ENCODE peak calls at places on chromosome 1, in eight cellular contexts. One of them, this sample, is unnamed. For H3K4me1, the result is how much of the 10 kb centered on the place peaks cover.

GRCh38 chr1:229891227-229891626 is 175.8 kb upstream of the GALNT2 start:
- DNase-seq in fibroblast of lung: no peak
- DNase-seq in Peyer's patch: no peak
- DNase-seq in cardiac muscle cell: no peak
- DNase-seq in iPS DF 6.9: no peak
- DNase-seq in stomach: no peak
- DNase-seq in SK-N-SH: no peak
- DNase-seq in uterus: no peak
- DNase-seq in this sample: no peak

GRCh38 chr1:156641761-156642264 is at the start of gene BCAN:
- DNase-seq in SK-N-SH: peak
- DNase-seq in Peyer's patch: no peak
- DNase-seq in stomach: no peak
- DNase-seq in iPS DF 6.9: no peak
- DNase-seq in cardiac muscle cell: peak
- DNase-seq in uterus: peak
- DNase-seq in fibroblast of lung: no peak
- DNase-seq in this sample: peak

GRCh38 chr1:30804822-30805221 is 47.2 kb upstream of the LAPTM5 start:
- DNase-seq in cardiac muscle cell: no peak
- DNase-seq in iPS DF 6.9: no peak
- DNase-seq in SK-N-SH: no peak
- DNase-seq in stomach: no peak
- DNase-seq in uterus: no peak
- DNase-seq in fibroblast of lung: no peak
- DNase-seq in Peyer's patch: no peak
- DNase-seq in this sample: no peak

GRCh38 chr1:54885863-54886723 is 902 bp downstream of the DHCR24 start:
- DNase-seq in Peyer's patch: peak
- DNase-seq in SK-N-SH: peak
- DNase-seq in cardiac muscle cell: peak
- DNase-seq in stomach: peak
- DNase-seq in fibroblast of lung: peak
- DNase-seq in uterus: no peak
- DNase-seq in iPS DF 6.9: no peak
- DNase-seq in this sample: no peak

GRCh38 chr1:195897072-195897471 is 711.2 kb downstream of the KCNT2 start:
- DNase-seq in uterus: no peak
- DNase-seq in fibroblast of lung: no peak
- DNase-seq in cardiac muscle cell: no peak
- DNase-seq in SK-N-SH: no peak
- DNase-seq in stomach: no peak
- DNase-seq in iPS DF 6.9: no peak
- DNase-seq in Peyer's patch: no peak
- DNase-seq in this sample: no peak

GRCh38 chr1:170659404-170660035 is 4.4 kb upstream of the PRRX1 start:
- DNase-seq in Peyer's patch: no peak
- DNase-seq in fibroblast of lung: no peak
- DNase-seq in stomach: no peak
- DNase-seq in uterus: no peak
- DNase-seq in iPS DF 6.9: no peak
- DNase-seq in cardiac muscle cell: no peak
- DNase-seq in SK-N-SH: no peak
- DNase-seq in this sample: no peak

GRCh38 chr1:92599184-92599583 is 112.5 kb upstream of the GFI1 start:
- DNase-seq in Peyer's patch: no peak
- DNase-seq in SK-N-SH: no peak
- DNase-seq in iPS DF 6.9: no peak
- DNase-seq in cardiac muscle cell: peak
- DNase-seq in uterus: no peak
- DNase-seq in stomach: no peak
- DNase-seq in fibroblast of lung: peak
- DNase-seq in this sample: no peak

GRCh38 chr1:230272557-230272956 is 153.6 kb downstream of the PGBD5 start:
- DNase-seq in SK-N-SH: no peak
- DNase-seq in fibroblast of lung: no peak
- DNase-seq in uterus: no peak
- DNase-seq in iPS DF 6.9: no peak
- DNase-seq in cardiac muscle cell: no peak
- DNase-seq in Peyer's patch: no peak
- DNase-seq in stomach: no peak
- DNase-seq in this sample: no peak

GRCh38 chr1:21099034-21099868 is 77.4 kb downstream of the EIF4G3 start:
- DNase-seq in uterus: no peak
- DNase-seq in iPS DF 6.9: no peak
- DNase-seq in cardiac muscle cell: no peak
- DNase-seq in Peyer's patch: no peak
- DNase-seq in SK-N-SH: no peak
- DNase-seq in stomach: no peak
- DNase-seq in fibroblast of lung: peak
- DNase-seq in this sample: no peak

DNA sequence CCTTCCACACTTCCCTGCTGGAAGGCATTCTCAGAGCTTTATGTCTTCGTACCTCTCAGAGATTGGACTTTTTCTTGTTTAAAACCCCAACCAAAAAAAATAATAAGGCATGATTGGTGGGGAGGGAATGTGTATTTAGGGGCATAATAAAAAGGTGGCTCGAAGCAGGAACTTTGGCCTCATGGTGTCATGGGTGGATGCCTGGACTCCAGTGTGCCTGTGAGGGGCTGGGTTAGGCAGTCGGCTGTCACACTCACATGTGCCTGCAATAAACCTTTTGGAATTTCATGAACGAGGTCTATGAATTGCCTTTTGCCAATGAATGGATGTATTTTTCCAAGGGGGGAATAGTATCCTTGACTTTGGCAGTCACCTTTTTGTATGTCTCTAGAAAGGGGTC is 131.3 kb downstream of the EDEM3 start:
- DNase-seq in fibroblast of lung: no peak
- DNase-seq in stomach: no peak
- DNase-seq in iPS DF 6.9: no peak
- DNase-seq in Peyer's patch: no peak
- DNase-seq in SK-N-SH: no peak
- DNase-seq in cardiac muscle cell: no peak
- DNase-seq in uterus: no peak
- DNase-seq in this sample: no peak
- H3K4me1 ChIP-seq in fibroblast of lung: under half
- H3K4me1 ChIP-seq in stomach: half or more
- H3K4me1 ChIP-seq in iPS DF 6.9: under half
- H3K4me1 ChIP-seq in Peyer's patch: under half
- H3K4me1 ChIP-seq in SK-N-SH: under half
- H3K4me1 ChIP-seq in cardiac muscle cell: under half
- H3K4me1 ChIP-seq in uterus: under half
- H3K4me1 ChIP-seq in this sample: half or more

GRCh38 chr1:225447649-225448048 is 19.8 kb upstream of the LBR start:
- DNase-seq in uterus: peak
- DNase-seq in SK-N-SH: no peak
- DNase-seq in fibroblast of lung: peak
- DNase-seq in Peyer's patch: no peak
- DNase-seq in iPS DF 6.9: no peak
- DNase-seq in cardiac muscle cell: no peak
- DNase-seq in stomach: no peak
- DNase-seq in this sample: no peak

GRCh38 chr1:225445644-225446297 is 17.9 kb upstream of the LBR start:
- DNase-seq in stomach: no peak
- DNase-seq in uterus: no peak
- DNase-seq in iPS DF 6.9: no peak
- DNase-seq in SK-N-SH: no peak
- DNase-seq in fibroblast of lung: no peak
- DNase-seq in Peyer's patch: no peak
- DNase-seq in cardiac muscle cell: no peak
- DNase-seq in this sample: no peak

GRCh38 chr1:225447001-225447615 is 19.3 kb upstream of the LBR start:
- DNase-seq in cardiac muscle cell: no peak
- DNase-seq in SK-N-SH: no peak
- DNase-seq in uterus: no peak
- DNase-seq in iPS DF 6.9: no peak
- DNase-seq in stomach: no peak
- DNase-seq in Peyer's patch: no peak
- DNase-seq in fibroblast of lung: no peak
- DNase-seq in this sample: no peak

GRCh38 chr1:225448146-225448805 is 20.4 kb upstream of the LBR start:
- DNase-seq in uterus: peak
- DNase-seq in iPS DF 6.9: no peak
- DNase-seq in fibroblast of lung: no peak
- DNase-seq in SK-N-SH: no peak
- DNase-seq in stomach: no peak
- DNase-seq in Peyer's patch: no peak
- DNase-seq in cardiac muscle cell: no peak
- DNase-seq in this sample: no peak

GRCh38 chr1:225446298-225446941 is 18.6 kb upstream of the LBR start:
- DNase-seq in Peyer's patch: no peak
- DNase-seq in iPS DF 6.9: no peak
- DNase-seq in SK-N-SH: no peak
- DNase-seq in uterus: no peak
- DNase-seq in fibroblast of lung: no peak
- DNase-seq in stomach: no peak
- DNase-seq in cardiac muscle cell: no peak
- DNase-seq in this sample: no peak
- H3K4me1 ChIP-seq in Peyer's patch: under half
- H3K4me1 ChIP-seq in iPS DF 6.9: under half
- H3K4me1 ChIP-seq in SK-N-SH: under half
- H3K4me1 ChIP-seq in uterus: under half
- H3K4me1 ChIP-seq in fibroblast of lung: under half
- H3K4me1 ChIP-seq in stomach: half or more
- H3K4me1 ChIP-seq in cardiac muscle cell: under half
- H3K4me1 ChIP-seq in this sample: under half

GRCh38 chr1:85448358-85448757 is 16.6 kb downstream of the DDAH1 start:
- DNase-seq in cardiac muscle cell: no peak
- DNase-seq in SK-N-SH: no peak
- DNase-seq in iPS DF 6.9: no peak
- DNase-seq in uterus: no peak
- DNase-seq in Peyer's patch: no peak
- DNase-seq in stomach: no peak
- DNase-seq in fibroblast of lung: peak
- DNase-seq in this sample: no peak
- H3K4me1 ChIP-seq in cardiac muscle cell: under half
- H3K4me1 ChIP-seq in SK-N-SH: under half
- H3K4me1 ChIP-seq in iPS DF 6.9: under half
- H3K4me1 ChIP-seq in uterus: under half
- H3K4me1 ChIP-seq in Peyer's patch: under half
- H3K4me1 ChIP-seq in stomach: under half
- H3K4me1 ChIP-seq in fibroblast of lung: under half
- H3K4me1 ChIP-seq in this sample: under half

GRCh38 chr1:201481761-201482493 is 12.9 kb upstream of the PHLDA3 start:
- DNase-seq in iPS DF 6.9: no peak
- DNase-seq in cardiac muscle cell: peak
- DNase-seq in fibroblast of lung: peak
- DNase-seq in Peyer's patch: peak
- DNase-seq in stomach: peak
- DNase-seq in uterus: peak
- DNase-seq in SK-N-SH: peak
- DNase-seq in this sample: peak

GRCh38 chr1:201476670-201477344 is 7.8 kb upstream of the PHLDA3 start:
- DNase-seq in iPS DF 6.9: no peak
- DNase-seq in Peyer's patch: no peak
- DNase-seq in uterus: peak
- DNase-seq in cardiac muscle cell: no peak
- DNase-seq in SK-N-SH: no peak
- DNase-seq in fibroblast of lung: peak
- DNase-seq in stomach: no peak
- DNase-seq in this sample: no peak

GRCh38 chr1:201481004-201481380 is 12.0 kb upstream of the PHLDA3 start:
- DNase-seq in fibroblast of lung: no peak
- DNase-seq in Peyer's patch: no peak
- DNase-seq in cardiac muscle cell: no peak
- DNase-seq in SK-N-SH: no peak
- DNase-seq in uterus: no peak
- DNase-seq in iPS DF 6.9: no peak
- DNase-seq in stomach: no peak
- DNase-seq in this sample: no peak

GRCh38 chr1:201480231-201481003 is 11.4 kb upstream of the PHLDA3 start:
- DNase-seq in uterus: peak
- DNase-seq in iPS DF 6.9: no peak
- DNase-seq in stomach: peak
- DNase-seq in fibroblast of lung: peak
- DNase-seq in SK-N-SH: no peak
- DNase-seq in Peyer's patch: peak
- DNase-seq in cardiac muscle cell: peak
- DNase-seq in this sample: peak

GRCh38 chr1:201479331-201479730 is 10.3 kb upstream of the PHLDA3 start:
- DNase-seq in uterus: no peak
- DNase-seq in cardiac muscle cell: no peak
- DNase-seq in SK-N-SH: no peak
- DNase-seq in Peyer's patch: no peak
- DNase-seq in fibroblast of lung: no peak
- DNase-seq in stomach: no peak
- DNase-seq in iPS DF 6.9: no peak
- DNase-seq in this sample: no peak
- H3K4me1 ChIP-seq in uterus: under half
- H3K4me1 ChIP-seq in cardiac muscle cell: under half
- H3K4me1 ChIP-seq in SK-N-SH: under half
- H3K4me1 ChIP-seq in Peyer's patch: under half
- H3K4me1 ChIP-seq in fibroblast of lung: under half
- H3K4me1 ChIP-seq in stomach: under half
- H3K4me1 ChIP-seq in iPS DF 6.9: under half
- H3K4me1 ChIP-seq in this sample: under half

GRCh38 chr1:114286179-114286578 is 132.5 kb upstream of the SYT6 start:
- DNase-seq in fibroblast of lung: peak
- DNase-seq in Peyer's patch: no peak
- DNase-seq in uterus: no peak
- DNase-seq in SK-N-SH: no peak
- DNase-seq in stomach: no peak
- DNase-seq in iPS DF 6.9: no peak
- DNase-seq in cardiac muscle cell: no peak
- DNase-seq in this sample: no peak
- H3K4me1 ChIP-seq in fibroblast of lung: under half
- H3K4me1 ChIP-seq in Peyer's patch: under half
- H3K4me1 ChIP-seq in uterus: under half
- H3K4me1 ChIP-seq in SK-N-SH: under half
- H3K4me1 ChIP-seq in stomach: under half
- H3K4me1 ChIP-seq in iPS DF 6.9: under half
- H3K4me1 ChIP-seq in cardiac muscle cell: under half
- H3K4me1 ChIP-seq in this sample: under half

This sample was measured in psoas muscle.